ENCODE peak calls at places on chromosomes 2 and 18, in nine cellular contexts. W, S, Q, C, D, B, G, Z and H are unnamed samples.
A peak's percentile ranks its signal among the peaks of the same experiment; 100 is the strongest.

GRCh38 chr18:22330508-22330907 is 87.2 kb downstream of the CTAGE1 start:
- DNase-seq in W (no peak), S (no peak), Q (no peak), C (no peak), D (no peak), B (no peak), G (no peak), Z (no peak), H (no peak)

GRCh38 chr18:59536181-59536580 is 161.0 kb downstream of the CCBE1 start:
- DNase-seq in W (no peak), S (no peak), Q (no peak), C (no peak), D (no peak), B (no peak), G (no peak), Z (no peak), H (no peak)

GRCh38 chr18:31825772-31826171 is 65.1 kb upstream of the SLC25A52 start:
- DNase-seq in W (no peak), S (no peak), Q (no peak), C (no peak), D (no peak), B (peak; percentile 44), G (no peak), Z (no peak), H (no peak)

GRCh38 chr2:118811514-118811913 is 35.9 kb downstream of the EN1 start:
- DNase-seq in W (no peak), S (no peak), Q (no peak), C (no peak), D (no peak), B (no peak), G (no peak), Z (no peak), H (no peak)

GRCh38 chr18:58966704-58967103 is 102.0 kb downstream of the ZNF532 start:
- DNase-seq in W (no peak), S (no peak), Q (no peak), C (no peak), D (no peak), B (peak; percentile 55), G (no peak), Z (no peak), H (no peak)

GRCh38 chr2:207387172-207387571 is 142.6 kb upstream of the CREB1 start:
- DNase-seq in W (no peak), S (no peak), Q (no peak), C (no peak), D (no peak), B (no peak), G (no peak), Z (no peak), H (no peak)

GRCh38 chr2:33911327-33911726 is 312.2 kb upstream of the FAM98A start:
- DNase-seq in W (no peak), S (no peak), Q (no peak), C (no peak), D (no peak), B (no peak), G (no peak), Z (no peak), H (no peak)

GRCh38 chr2:182543746-182544525 is 117.1 kb upstream of the PDE1A start:
- DNase-seq in W (no peak), S (no peak), Q (no peak), C (no peak), D (no peak), B (no peak), G (no peak), Z (no peak), H (no peak)

GRCh38 chr18:51273435-51273834 is 76.0 kb upstream of the MEX3C start:
- DNase-seq in W (no peak), S (no peak), Q (no peak), C (no peak), D (no peak), B (no peak), G (no peak), Z (no peak), H (no peak)

GRCh38 chr2:219759801-219760200 is 132.4 kb downstream of the SLC4A3 start:
- DNase-seq in W (no peak), S (no peak), Q (no peak), C (no peak), D (no peak), B (no peak), G (no peak), Z (no peak), H (no peak)

GRCh38 chr2:238096311-238097011 is 3.7 kb upstream of the ESPNL start:
- DNase-seq in W (no peak), S (peak; percentile 15), Q (no peak), C (no peak), D (no peak), B (no peak), G (no peak), Z (no peak), H (no peak)

GRCh38 chr18:57505231-57505630 is 70.1 kb downstream of the ONECUT2 start:
- DNase-seq in W (no peak), S (no peak), Q (no peak), C (no peak), D (no peak), B (no peak), G (no peak), Z (no peak), H (no peak)

GRCh38 chr2:46364797-46365457 is 67.7 kb downstream of the EPAS1 start:
- DNase-seq in W (peak; percentile 68), S (peak; percentile 59), Q (no peak), C (peak; percentile 58), D (no peak), B (peak; percentile 71), G (no peak), Z (peak; percentile 67), H (no peak)

GRCh38 chr2:143433158-143433557 is 303.9 kb downstream of the ARHGAP15 start:
- DNase-seq in W (no peak), S (no peak), Q (no peak), C (no peak), D (no peak), B (no peak), G (no peak), Z (no peak), H (no peak)

GRCh38 chr2:185185044-185185443 is 553.6 kb upstream of the FSIP2 start:
- DNase-seq in W (no peak), S (no peak), Q (no peak), C (no peak), D (no peak), B (no peak), G (no peak), Z (no peak), H (no peak)

GRCh38 chr2:237744270-237744612 is 54.3 kb upstream of the RBM44 start:
- DNase-seq in W (no peak), S (no peak), Q (no peak), C (no peak), D (no peak), B (no peak), G (no peak), Z (no peak), H (no peak)

GRCh38 chr2:163697429-163697828 is 38.4 kb downstream of the FIGN start:
- DNase-seq in W (no peak), S (no peak), Q (no peak), C (no peak), D (no peak), B (no peak), G (no peak), Z (no peak), H (no peak)

GRCh38 chr2:32864761-32865160 is 82.0 kb upstream of the LTBP1 start:
- DNase-seq in W (no peak), S (no peak), Q (no peak), C (no peak), D (no peak), B (no peak), G (no peak), Z (peak; percentile 80), H (no peak)

GRCh38 chr18:46573156-46573555 is 83.9 kb downstream of the LOXHD1 start:
- DNase-seq in W (no peak), S (no peak), Q (no peak), C (no peak), D (no peak), B (no peak), G (no peak), Z (no peak), H (no peak)

GRCh38 chr18:63307555-63308200 is 11.9 kb downstream of the BCL2 start:
- DNase-seq in W (no peak), S (no peak), Q (no peak), C (no peak), D (no peak), B (no peak), G (no peak), Z (no peak), H (no peak)

GRCh38 chr18:5546660-5547059 is 2.9 kb upstream of the EPB41L3 start:
- DNase-seq in W (peak; percentile 57), S (peak; percentile 3), Q (no peak), C (peak; percentile 25), D (no peak), B (peak; percentile 18), G (no peak), Z (peak; percentile 58), H (no peak)